ENCODE peak calls at places on chromosomes 13 and 19, in ten cellular contexts. One of them, this sample, is unnamed.

GRCh38 chr13:100301418-100301817 is 212.5 kb downstream of the PCCA start:
- DNase-seq in T-cell: no peak
- DNase-seq in effector memory CD8-positive, alpha-beta T cell: no peak
- DNase-seq in retinal pigment epithelial cell: peak
- DNase-seq in stimulated activated CD4-positive, alpha-beta T cell treated with anti-CD3 and anti-CD28 coated beads, Interleukin-4, amount 100 ng/mL, for 24 hours: no peak
- DNase-seq in NCI-H146: peak
- DNase-seq in ovary: no peak
- DNase-seq in Caki2: no peak
- DNase-seq in heart right ventricle: peak
- DNase-seq in hypothalamus: no peak
- DNase-seq in this sample: no peak

GRCh38 chr13:65112123-65113075 is 2117.7 kb downstream of the PCDH9 start:
- DNase-seq in T-cell: no peak
- DNase-seq in effector memory CD8-positive, alpha-beta T cell: no peak
- DNase-seq in retinal pigment epithelial cell: no peak
- DNase-seq in stimulated activated CD4-positive, alpha-beta T cell treated with anti-CD3 and anti-CD28 coated beads, Interleukin-4, amount 100 ng/mL, for 24 hours: no peak
- DNase-seq in NCI-H146: no peak
- DNase-seq in ovary: no peak
- DNase-seq in Caki2: no peak
- DNase-seq in heart right ventricle: no peak
- DNase-seq in hypothalamus: no peak
- DNase-seq in this sample: no peak

GRCh38 chr19:35856001-35856400 is 710 bp upstream of the KIRREL2 start:
- DNase-seq in T-cell: no peak
- DNase-seq in effector memory CD8-positive, alpha-beta T cell: no peak
- DNase-seq in retinal pigment epithelial cell: no peak
- DNase-seq in stimulated activated CD4-positive, alpha-beta T cell treated with anti-CD3 and anti-CD28 coated beads, Interleukin-4, amount 100 ng/mL, for 24 hours: no peak
- DNase-seq in NCI-H146: peak
- DNase-seq in ovary: no peak
- DNase-seq in Caki2: no peak
- DNase-seq in heart right ventricle: no peak
- DNase-seq in hypothalamus: no peak
- DNase-seq in this sample: no peak

GRCh38 chr13:74695021-74695800 is 561.0 kb upstream of the KLF12 start:
- DNase-seq in T-cell: no peak
- DNase-seq in effector memory CD8-positive, alpha-beta T cell: no peak
- DNase-seq in retinal pigment epithelial cell: no peak
- DNase-seq in stimulated activated CD4-positive, alpha-beta T cell treated with anti-CD3 and anti-CD28 coated beads, Interleukin-4, amount 100 ng/mL, for 24 hours: no peak
- DNase-seq in NCI-H146: no peak
- DNase-seq in ovary: no peak
- DNase-seq in Caki2: no peak
- DNase-seq in heart right ventricle: no peak
- DNase-seq in hypothalamus: no peak
- DNase-seq in this sample: no peak

GRCh38 chr13:105655046-105655445 is 880.4 kb downstream of the EFNB2 start:
- DNase-seq in T-cell: no peak
- DNase-seq in effector memory CD8-positive, alpha-beta T cell: no peak
- DNase-seq in retinal pigment epithelial cell: peak
- DNase-seq in stimulated activated CD4-positive, alpha-beta T cell treated with anti-CD3 and anti-CD28 coated beads, Interleukin-4, amount 100 ng/mL, for 24 hours: no peak
- DNase-seq in NCI-H146: no peak
- DNase-seq in ovary: no peak
- DNase-seq in Caki2: no peak
- DNase-seq in heart right ventricle: no peak
- DNase-seq in hypothalamus: no peak
- DNase-seq in this sample: no peak

GRCh38 chr13:33911521-33911920 is 93.6 kb downstream of the RFC3 start:
- DNase-seq in T-cell: no peak
- DNase-seq in effector memory CD8-positive, alpha-beta T cell: no peak
- DNase-seq in retinal pigment epithelial cell: no peak
- DNase-seq in stimulated activated CD4-positive, alpha-beta T cell treated with anti-CD3 and anti-CD28 coated beads, Interleukin-4, amount 100 ng/mL, for 24 hours: no peak
- DNase-seq in NCI-H146: no peak
- DNase-seq in ovary: no peak
- DNase-seq in Caki2: no peak
- DNase-seq in heart right ventricle: no peak
- DNase-seq in hypothalamus: no peak
- DNase-seq in this sample: no peak

GRCh38 chr19:47518139-47518538 is 3.3 kb upstream of the NAPA start:
- DNase-seq in T-cell: peak
- DNase-seq in effector memory CD8-positive, alpha-beta T cell: peak
- DNase-seq in retinal pigment epithelial cell: no peak
- DNase-seq in stimulated activated CD4-positive, alpha-beta T cell treated with anti-CD3 and anti-CD28 coated beads, Interleukin-4, amount 100 ng/mL, for 24 hours: peak
- DNase-seq in NCI-H146: no peak
- DNase-seq in ovary: no peak
- DNase-seq in Caki2: no peak
- DNase-seq in heart right ventricle: no peak
- DNase-seq in hypothalamus: no peak
- DNase-seq in this sample: no peak

GRCh38 chr13:113176292-113176691 is 17.8 kb downstream of the PROZ start:
- DNase-seq in T-cell: peak
- DNase-seq in effector memory CD8-positive, alpha-beta T cell: peak
- DNase-seq in retinal pigment epithelial cell: no peak
- DNase-seq in stimulated activated CD4-positive, alpha-beta T cell treated with anti-CD3 and anti-CD28 coated beads, Interleukin-4, amount 100 ng/mL, for 24 hours: peak
- DNase-seq in NCI-H146: no peak
- DNase-seq in ovary: no peak
- DNase-seq in Caki2: no peak
- DNase-seq in heart right ventricle: no peak
- DNase-seq in hypothalamus: no peak
- DNase-seq in this sample: no peak

GRCh38 chr13:53138369-53139036 is 109.9 kb downstream of the OLFM4 start:
- DNase-seq in T-cell: no peak
- DNase-seq in effector memory CD8-positive, alpha-beta T cell: no peak
- DNase-seq in retinal pigment epithelial cell: no peak
- DNase-seq in stimulated activated CD4-positive, alpha-beta T cell treated with anti-CD3 and anti-CD28 coated beads, Interleukin-4, amount 100 ng/mL, for 24 hours: no peak
- DNase-seq in NCI-H146: no peak
- DNase-seq in ovary: no peak
- DNase-seq in Caki2: no peak
- DNase-seq in heart right ventricle: no peak
- DNase-seq in hypothalamus: no peak
- DNase-seq in this sample: no peak

GRCh38 chr19:3528080-3528479 is 10.9 kb upstream of the TEKTIP1 start:
- DNase-seq in T-cell: no peak
- DNase-seq in effector memory CD8-positive, alpha-beta T cell: no peak
- DNase-seq in retinal pigment epithelial cell: no peak
- DNase-seq in stimulated activated CD4-positive, alpha-beta T cell treated with anti-CD3 and anti-CD28 coated beads, Interleukin-4, amount 100 ng/mL, for 24 hours: no peak
- DNase-seq in NCI-H146: no peak
- DNase-seq in ovary: no peak
- DNase-seq in Caki2: no peak
- DNase-seq in heart right ventricle: no peak
- DNase-seq in hypothalamus: no peak
- DNase-seq in this sample: no peak

GRCh38 chr13:54183728-54184127 is 1155.1 kb downstream of the OLFM4 start:
- DNase-seq in T-cell: no peak
- DNase-seq in effector memory CD8-positive, alpha-beta T cell: no peak
- DNase-seq in retinal pigment epithelial cell: no peak
- DNase-seq in stimulated activated CD4-positive, alpha-beta T cell treated with anti-CD3 and anti-CD28 coated beads, Interleukin-4, amount 100 ng/mL, for 24 hours: no peak
- DNase-seq in NCI-H146: no peak
- DNase-seq in ovary: no peak
- DNase-seq in Caki2: no peak
- DNase-seq in heart right ventricle: no peak
- DNase-seq in hypothalamus: no peak
- DNase-seq in this sample: no peak

GRCh38 chr19:39145180-39145953 is 19.8 kb downstream of the PAK4 start:
- DNase-seq in T-cell: no peak
- DNase-seq in effector memory CD8-positive, alpha-beta T cell: no peak
- DNase-seq in retinal pigment epithelial cell: no peak
- DNase-seq in stimulated activated CD4-positive, alpha-beta T cell treated with anti-CD3 and anti-CD28 coated beads, Interleukin-4, amount 100 ng/mL, for 24 hours: no peak
- DNase-seq in NCI-H146: no peak
- DNase-seq in ovary: peak
- DNase-seq in Caki2: no peak
- DNase-seq in heart right ventricle: no peak
- DNase-seq in hypothalamus: peak
- DNase-seq in this sample: no peak

GRCh38 chr19:1855828-1856255 is 7.5 kb downstream of the KLF16 start:
- DNase-seq in T-cell: no peak
- DNase-seq in effector memory CD8-positive, alpha-beta T cell: no peak
- DNase-seq in retinal pigment epithelial cell: no peak
- DNase-seq in stimulated activated CD4-positive, alpha-beta T cell treated with anti-CD3 and anti-CD28 coated beads, Interleukin-4, amount 100 ng/mL, for 24 hours: peak
- DNase-seq in NCI-H146: no peak
- DNase-seq in ovary: no peak
- DNase-seq in Caki2: no peak
- DNase-seq in heart right ventricle: no peak
- DNase-seq in hypothalamus: no peak
- DNase-seq in this sample: no peak

GRCh38 chr19:47110521-47111080 is 3.0 kb downstream of the ZC3H4 start:
- DNase-seq in T-cell: peak
- DNase-seq in effector memory CD8-positive, alpha-beta T cell: no peak
- DNase-seq in retinal pigment epithelial cell: no peak
- DNase-seq in stimulated activated CD4-positive, alpha-beta T cell treated with anti-CD3 and anti-CD28 coated beads, Interleukin-4, amount 100 ng/mL, for 24 hours: peak
- DNase-seq in NCI-H146: no peak
- DNase-seq in ovary: no peak
- DNase-seq in Caki2: no peak
- DNase-seq in heart right ventricle: no peak
- DNase-seq in hypothalamus: no peak
- DNase-seq in this sample: no peak

GRCh38 chr13:29465741-29466293 is 129.7 kb downstream of the SLC7A1 start:
- DNase-seq in T-cell: no peak
- DNase-seq in effector memory CD8-positive, alpha-beta T cell: no peak
- DNase-seq in retinal pigment epithelial cell: no peak
- DNase-seq in stimulated activated CD4-positive, alpha-beta T cell treated with anti-CD3 and anti-CD28 coated beads, Interleukin-4, amount 100 ng/mL, for 24 hours: no peak
- DNase-seq in NCI-H146: no peak
- DNase-seq in ovary: peak
- DNase-seq in Caki2: peak
- DNase-seq in heart right ventricle: peak
- DNase-seq in hypothalamus: no peak
- DNase-seq in this sample: no peak

GRCh38 chr19:13234518-13234917 is 84.3 kb downstream of the IER2 start:
- DNase-seq in T-cell: peak
- DNase-seq in effector memory CD8-positive, alpha-beta T cell: peak
- DNase-seq in retinal pigment epithelial cell: no peak
- DNase-seq in stimulated activated CD4-positive, alpha-beta T cell treated with anti-CD3 and anti-CD28 coated beads, Interleukin-4, amount 100 ng/mL, for 24 hours: peak
- DNase-seq in NCI-H146: no peak
- DNase-seq in ovary: no peak
- DNase-seq in Caki2: peak
- DNase-seq in heart right ventricle: peak
- DNase-seq in hypothalamus: no peak
- DNase-seq in this sample: no peak

GRCh38 chr19:35869327-35870123 is 1.2 kb downstream of the APLP1 start:
- DNase-seq in T-cell: peak
- DNase-seq in effector memory CD8-positive, alpha-beta T cell: peak
- DNase-seq in retinal pigment epithelial cell: peak
- DNase-seq in stimulated activated CD4-positive, alpha-beta T cell treated with anti-CD3 and anti-CD28 coated beads, Interleukin-4, amount 100 ng/mL, for 24 hours: peak
- DNase-seq in NCI-H146: peak
- DNase-seq in ovary: peak
- DNase-seq in Caki2: peak
- DNase-seq in heart right ventricle: peak
- DNase-seq in hypothalamus: peak
- DNase-seq in this sample: peak

GRCh38 chr19:3576696-3577443 is 4.1 kb downstream of the HMG20B start:
- DNase-seq in T-cell: no peak
- DNase-seq in effector memory CD8-positive, alpha-beta T cell: no peak
- DNase-seq in retinal pigment epithelial cell: peak
- DNase-seq in stimulated activated CD4-positive, alpha-beta T cell treated with anti-CD3 and anti-CD28 coated beads, Interleukin-4, amount 100 ng/mL, for 24 hours: no peak
- DNase-seq in NCI-H146: no peak
- DNase-seq in ovary: peak
- DNase-seq in Caki2: no peak
- DNase-seq in heart right ventricle: peak
- DNase-seq in hypothalamus: peak
- DNase-seq in this sample: no peak

GRCh38 chr13:102400619-102401125 is 1.2 kb downstream of the FGF14 start:
- DNase-seq in T-cell: no peak
- DNase-seq in effector memory CD8-positive, alpha-beta T cell: no peak
- DNase-seq in retinal pigment epithelial cell: no peak
- DNase-seq in stimulated activated CD4-positive, alpha-beta T cell treated with anti-CD3 and anti-CD28 coated beads, Interleukin-4, amount 100 ng/mL, for 24 hours: peak
- DNase-seq in NCI-H146: peak
- DNase-seq in ovary: no peak
- DNase-seq in Caki2: no peak
- DNase-seq in heart right ventricle: no peak
- DNase-seq in hypothalamus: peak
- DNase-seq in this sample: no peak

GRCh38 chr19:10621966-10622365 is 3.4 kb upstream of the SLC44A2 start:
- DNase-seq in T-cell: no peak
- DNase-seq in effector memory CD8-positive, alpha-beta T cell: no peak
- DNase-seq in retinal pigment epithelial cell: no peak
- DNase-seq in stimulated activated CD4-positive, alpha-beta T cell treated with anti-CD3 and anti-CD28 coated beads, Interleukin-4, amount 100 ng/mL, for 24 hours: no peak
- DNase-seq in NCI-H146: no peak
- DNase-seq in ovary: no peak
- DNase-seq in Caki2: no peak
- DNase-seq in heart right ventricle: no peak
- DNase-seq in hypothalamus: no peak
- DNase-seq in this sample: no peak

GRCh38 chr13:51804295-51805172 is 571 bp upstream of the DHRS12 start:
- DNase-seq in T-cell: peak
- DNase-seq in effector memory CD8-positive, alpha-beta T cell: peak
- DNase-seq in retinal pigment epithelial cell: no peak
- DNase-seq in stimulated activated CD4-positive, alpha-beta T cell treated with anti-CD3 and anti-CD28 coated beads, Interleukin-4, amount 100 ng/mL, for 24 hours: peak
- DNase-seq in NCI-H146: no peak
- DNase-seq in ovary: peak
- DNase-seq in Caki2: no peak
- DNase-seq in heart right ventricle: peak
- DNase-seq in hypothalamus: peak
- DNase-seq in this sample: no peak

GRCh38 chr19:19138110-19138981 is at the start of gene TMEM161A:
- DNase-seq in T-cell: peak
- DNase-seq in effector memory CD8-positive, alpha-beta T cell: peak
- DNase-seq in retinal pigment epithelial cell: peak
- DNase-seq in stimulated activated CD4-positive, alpha-beta T cell treated with anti-CD3 and anti-CD28 coated beads, Interleukin-4, amount 100 ng/mL, for 24 hours: peak
- DNase-seq in NCI-H146: peak
- DNase-seq in ovary: peak
- DNase-seq in Caki2: peak
- DNase-seq in heart right ventricle: peak
- DNase-seq in hypothalamus: peak
- DNase-seq in this sample: peak